ENCODE peak calls at places on chromosomes 16 and 17, in eight cellular contexts. One of them, this sample, is unnamed.

GRCh38 chr16:27313422-27314160 is at the start of gene IL4R:
- DNase-seq in HCT116: peak
- DNase-seq in stomach: peak
- DNase-seq in right lobe of liver: peak
- DNase-seq in adrenal gland: peak
- DNase-seq in thyroid gland: peak
- DNase-seq in IMR-90: peak
- DNase-seq in gastrocnemius medialis: peak
- DNase-seq in this sample: peak

GRCh38 chr16:23683487-23683886 is 4.8 kb downstream of the PLK1 start:
- DNase-seq in gastrocnemius medialis: no peak
- DNase-seq in IMR-90: no peak
- DNase-seq in adrenal gland: no peak
- DNase-seq in right lobe of liver: no peak
- DNase-seq in stomach: no peak
- DNase-seq in HCT116: no peak
- DNase-seq in thyroid gland: no peak
- DNase-seq in this sample: no peak

GRCh38 chr16:71894229-71894920 is 956 bp upstream of the IST1 start:
- DNase-seq in right lobe of liver: peak
- DNase-seq in gastrocnemius medialis: peak
- DNase-seq in IMR-90: peak
- DNase-seq in adrenal gland: peak
- DNase-seq in HCT116: peak
- DNase-seq in stomach: peak
- DNase-seq in thyroid gland: peak
- DNase-seq in this sample: peak

GRCh38 chr17:17342242-17342945 is 39.2 kb downstream of the NT5M start:
- DNase-seq in HCT116: no peak
- DNase-seq in thyroid gland: no peak
- DNase-seq in IMR-90: no peak
- DNase-seq in adrenal gland: no peak
- DNase-seq in stomach: peak
- DNase-seq in right lobe of liver: peak
- DNase-seq in gastrocnemius medialis: no peak
- DNase-seq in this sample: no peak

GRCh38 chr16:23857256-23857891 is 21.6 kb downstream of the PRKCB start:
- DNase-seq in IMR-90: no peak
- DNase-seq in adrenal gland: no peak
- DNase-seq in stomach: no peak
- DNase-seq in gastrocnemius medialis: no peak
- DNase-seq in HCT116: no peak
- DNase-seq in right lobe of liver: no peak
- DNase-seq in thyroid gland: no peak
- DNase-seq in this sample: no peak

GRCh38 chr17:68592004-68592403 is 9.2 kb downstream of the FAM20A start:
- DNase-seq in thyroid gland: no peak
- DNase-seq in stomach: no peak
- DNase-seq in HCT116: no peak
- DNase-seq in adrenal gland: no peak
- DNase-seq in right lobe of liver: no peak
- DNase-seq in IMR-90: no peak
- DNase-seq in gastrocnemius medialis: no peak
- DNase-seq in this sample: no peak

GRCh38 chr17:2563061-2563460 is 30.4 kb upstream of the PAFAH1B1 start:
- DNase-seq in HCT116: no peak
- DNase-seq in adrenal gland: no peak
- DNase-seq in IMR-90: no peak
- DNase-seq in stomach: no peak
- DNase-seq in gastrocnemius medialis: no peak
- DNase-seq in right lobe of liver: no peak
- DNase-seq in thyroid gland: no peak
- DNase-seq in this sample: no peak

GRCh38 chr17:54968954-54969400 is 412 bp downstream of the STXBP4 start:
- DNase-seq in IMR-90: peak
- DNase-seq in adrenal gland: peak
- DNase-seq in gastrocnemius medialis: peak
- DNase-seq in right lobe of liver: no peak
- DNase-seq in stomach: no peak
- DNase-seq in HCT116: no peak
- DNase-seq in thyroid gland: no peak
- DNase-seq in this sample: no peak

GRCh38 chr16:84867696-84868095 is 47.9 kb downstream of the CRISPLD2 start:
- DNase-seq in IMR-90: no peak
- DNase-seq in adrenal gland: no peak
- DNase-seq in gastrocnemius medialis: no peak
- DNase-seq in stomach: no peak
- DNase-seq in thyroid gland: no peak
- DNase-seq in HCT116: no peak
- DNase-seq in right lobe of liver: no peak
- DNase-seq in this sample: no peak

GRCh38 chr16:50838885-50839284 is 97.0 kb downstream of the CYLD start:
- DNase-seq in gastrocnemius medialis: no peak
- DNase-seq in stomach: no peak
- DNase-seq in right lobe of liver: no peak
- DNase-seq in thyroid gland: no peak
- DNase-seq in adrenal gland: no peak
- DNase-seq in IMR-90: no peak
- DNase-seq in HCT116: no peak
- DNase-seq in this sample: no peak

GRCh38 chr16:7013990-7014389 is 318.7 kb upstream of the RBFOX1 start:
- DNase-seq in HCT116: no peak
- DNase-seq in right lobe of liver: no peak
- DNase-seq in IMR-90: peak
- DNase-seq in thyroid gland: no peak
- DNase-seq in adrenal gland: no peak
- DNase-seq in stomach: no peak
- DNase-seq in gastrocnemius medialis: no peak
- DNase-seq in this sample: no peak

GRCh38 chr17:59361916-59362810 is 30.7 kb downstream of the YPEL2 start:
- DNase-seq in IMR-90: peak
- DNase-seq in HCT116: no peak
- DNase-seq in gastrocnemius medialis: no peak
- DNase-seq in thyroid gland: no peak
- DNase-seq in adrenal gland: peak
- DNase-seq in right lobe of liver: no peak
- DNase-seq in stomach: no peak
- DNase-seq in this sample: no peak

GRCh38 chr17:63203652-63204051 is 237.6 kb downstream of the TANC2 start:
- DNase-seq in stomach: no peak
- DNase-seq in HCT116: no peak
- DNase-seq in adrenal gland: no peak
- DNase-seq in thyroid gland: no peak
- DNase-seq in IMR-90: no peak
- DNase-seq in right lobe of liver: no peak
- DNase-seq in gastrocnemius medialis: no peak
- DNase-seq in this sample: no peak

GRCh38 chr17:30950669-30951399 is 20.0 kb upstream of the RNF135 start:
- DNase-seq in right lobe of liver: peak
- DNase-seq in adrenal gland: peak
- DNase-seq in IMR-90: peak
- DNase-seq in stomach: peak
- DNase-seq in HCT116: no peak
- DNase-seq in thyroid gland: peak
- DNase-seq in gastrocnemius medialis: peak
- DNase-seq in this sample: peak

GRCh38 chr16:57273359-57273758 is 11.1 kb downstream of the PLLP start:
- DNase-seq in HCT116: no peak
- DNase-seq in gastrocnemius medialis: no peak
- DNase-seq in thyroid gland: no peak
- DNase-seq in adrenal gland: no peak
- DNase-seq in IMR-90: no peak
- DNase-seq in right lobe of liver: no peak
- DNase-seq in stomach: no peak
- DNase-seq in this sample: no peak

GRCh38 chr16:49503242-49504022 is 129.8 kb downstream of the C16orf78 start:
- DNase-seq in adrenal gland: no peak
- DNase-seq in thyroid gland: no peak
- DNase-seq in stomach: no peak
- DNase-seq in IMR-90: no peak
- DNase-seq in HCT116: no peak
- DNase-seq in gastrocnemius medialis: no peak
- DNase-seq in right lobe of liver: no peak
- DNase-seq in this sample: no peak

GRCh38 chr16:24208710-24209109 is 47.4 kb upstream of the CACNG3 start:
- DNase-seq in adrenal gland: no peak
- DNase-seq in IMR-90: no peak
- DNase-seq in HCT116: no peak
- DNase-seq in gastrocnemius medialis: no peak
- DNase-seq in thyroid gland: no peak
- DNase-seq in right lobe of liver: no peak
- DNase-seq in stomach: no peak
- DNase-seq in this sample: no peak

GRCh38 chr17:45342306-45342705 is 25.5 kb upstream of the MAP3K14 start:
- DNase-seq in HCT116: no peak
- DNase-seq in IMR-90: no peak
- DNase-seq in right lobe of liver: no peak
- DNase-seq in stomach: no peak
- DNase-seq in gastrocnemius medialis: peak
- DNase-seq in thyroid gland: no peak
- DNase-seq in adrenal gland: no peak
- DNase-seq in this sample: no peak
- H3K27ac ChIP-seq in HCT116: peak
- H3K27ac ChIP-seq in IMR-90: peak
- H3K27ac ChIP-seq in right lobe of liver: no peak
- H3K27ac ChIP-seq in stomach: peak
- H3K27ac ChIP-seq in gastrocnemius medialis: no peak
- H3K27ac ChIP-seq in thyroid gland: no peak
- H3K27ac ChIP-seq in adrenal gland: no peak
- H3K27ac ChIP-seq in this sample: peak

GRCh38 chr17:49216953-49217650 is 6.6 kb downstream of the ABI3 start:
- DNase-seq in adrenal gland: peak
- DNase-seq in gastrocnemius medialis: peak
- DNase-seq in HCT116: no peak
- DNase-seq in thyroid gland: peak
- DNase-seq in IMR-90: no peak
- DNase-seq in stomach: peak
- DNase-seq in right lobe of liver: peak
- DNase-seq in this sample: peak

GRCh38 chr17:49219987-49220386 is 9.5 kb downstream of the ABI3 start:
- DNase-seq in right lobe of liver: no peak
- DNase-seq in thyroid gland: no peak
- DNase-seq in stomach: no peak
- DNase-seq in IMR-90: no peak
- DNase-seq in adrenal gland: no peak
- DNase-seq in gastrocnemius medialis: no peak
- DNase-seq in HCT116: no peak
- DNase-seq in this sample: no peak

GRCh38 chr17:49216482-49216881 is 6.0 kb downstream of the ABI3 start:
- DNase-seq in stomach: no peak
- DNase-seq in adrenal gland: no peak
- DNase-seq in gastrocnemius medialis: no peak
- DNase-seq in HCT116: no peak
- DNase-seq in thyroid gland: no peak
- DNase-seq in right lobe of liver: no peak
- DNase-seq in IMR-90: no peak
- DNase-seq in this sample: no peak

GRCh38 chr17:49218941-49219913 is 8.7 kb downstream of the ABI3 start:
- DNase-seq in stomach: peak
- DNase-seq in gastrocnemius medialis: no peak
- DNase-seq in HCT116: no peak
- DNase-seq in adrenal gland: no peak
- DNase-seq in IMR-90: no peak
- DNase-seq in right lobe of liver: peak
- DNase-seq in thyroid gland: no peak
- DNase-seq in this sample: no peak

DNA sequence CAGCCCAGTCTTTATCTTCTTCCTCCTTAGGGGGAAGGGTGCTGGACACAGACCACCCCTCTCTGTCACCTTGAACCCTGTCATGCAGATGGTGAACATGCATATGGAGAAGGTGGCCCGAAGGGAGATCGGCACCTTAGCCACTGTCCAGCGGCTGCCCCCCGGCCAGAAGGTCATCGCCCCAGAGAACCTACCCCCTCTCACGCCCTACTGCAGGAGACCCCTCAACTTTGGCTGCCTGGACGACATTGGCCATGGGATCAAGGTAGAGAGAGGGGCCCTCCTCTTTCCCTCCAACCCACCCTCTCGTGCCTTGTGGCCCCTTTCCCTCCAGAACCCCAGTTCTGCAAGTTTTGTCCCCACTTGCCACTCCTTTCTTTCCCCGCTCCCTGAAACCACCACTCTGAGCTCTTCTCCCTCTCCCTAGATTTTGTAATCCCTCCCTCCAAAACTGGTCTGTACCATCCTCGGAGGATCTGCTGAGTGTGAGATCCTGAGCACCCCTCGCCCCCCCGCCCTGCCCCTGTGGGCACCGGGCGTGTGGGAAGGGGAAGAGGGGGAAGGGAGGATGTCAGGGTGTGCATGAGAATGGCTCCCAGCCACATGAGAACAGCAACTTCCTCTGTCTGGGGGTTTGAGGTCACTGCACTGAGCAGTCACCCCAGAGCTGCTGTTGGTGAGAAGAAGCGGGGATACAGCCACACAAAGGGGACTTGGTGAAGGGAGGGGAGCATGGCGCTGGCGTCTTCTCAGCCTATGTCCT is 7.3 kb downstream of the ABI3 start:
- DNase-seq in HCT116: no peak
- DNase-seq in IMR-90: no peak
- DNase-seq in gastrocnemius medialis: peak
- DNase-seq in adrenal gland: peak
- DNase-seq in right lobe of liver: peak
- DNase-seq in thyroid gland: peak
- DNase-seq in stomach: peak
- DNase-seq in this sample: no peak
- TF ChIP-seq POLR2A in HCT116: no peak
- TF ChIP-seq POLR2A in IMR-90: no peak
- TF ChIP-seq POLR2A in gastrocnemius medialis: no peak
- TF ChIP-seq POLR2A in adrenal gland: no peak
- TF ChIP-seq POLR2A in right lobe of liver: no peak
- TF ChIP-seq POLR2A in thyroid gland: no peak
- TF ChIP-seq POLR2A in stomach: no peak
- TF ChIP-seq POLR2A in this sample: no peak

DNA sequence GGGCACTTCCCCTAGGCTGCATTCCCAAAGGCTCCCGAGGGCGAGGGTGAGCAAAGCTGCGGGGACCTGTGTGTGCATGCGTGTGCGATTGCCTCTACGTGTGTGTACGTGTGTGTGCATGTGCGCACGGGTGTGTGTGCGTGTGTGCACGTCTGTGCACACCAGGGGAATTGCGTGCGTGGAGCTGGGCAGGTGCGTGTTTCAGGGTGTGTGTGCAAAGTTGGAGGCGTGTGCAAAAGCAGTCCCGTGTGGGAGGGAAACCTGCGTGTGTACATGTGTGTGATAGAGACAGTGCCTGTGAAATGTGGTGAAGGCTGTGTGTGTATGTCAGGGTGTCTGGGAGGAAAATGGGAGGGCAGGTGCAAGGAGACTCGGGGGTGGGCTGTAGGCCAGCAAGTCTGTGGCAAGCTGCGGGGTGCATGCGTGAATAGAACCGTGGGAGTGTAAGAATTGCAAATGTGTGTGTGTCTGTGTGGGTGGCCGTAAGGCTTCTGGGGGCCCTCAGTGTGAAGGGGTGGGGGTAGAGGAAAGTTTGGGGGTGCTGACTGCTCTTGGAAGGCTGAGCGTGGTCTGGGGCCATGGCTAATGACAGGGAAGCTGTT is 481 bp downstream of the SEC14L5 start:
- DNase-seq in stomach: no peak
- DNase-seq in HCT116: no peak
- DNase-seq in gastrocnemius medialis: no peak
- DNase-seq in adrenal gland: no peak
- DNase-seq in thyroid gland: no peak
- DNase-seq in right lobe of liver: no peak
- DNase-seq in IMR-90: no peak
- DNase-seq in this sample: no peak
- H3K4me3 ChIP-seq in stomach: peak
- H3K4me3 ChIP-seq in HCT116: peak
- H3K4me3 ChIP-seq in gastrocnemius medialis: peak
- H3K4me3 ChIP-seq in adrenal gland: no peak
- H3K4me3 ChIP-seq in thyroid gland: no peak
- H3K4me3 ChIP-seq in right lobe of liver: peak
- H3K4me3 ChIP-seq in IMR-90: peak
- H3K4me3 ChIP-seq in this sample: peak

GRCh38 chr17:66387391-66387981 is 85.1 kb downstream of the PRKCA start:
- DNase-seq in HCT116: no peak
- DNase-seq in thyroid gland: no peak
- DNase-seq in gastrocnemius medialis: no peak
- DNase-seq in stomach: no peak
- DNase-seq in right lobe of liver: no peak
- DNase-seq in adrenal gland: no peak
- DNase-seq in IMR-90: no peak
- DNase-seq in this sample: no peak
- H3K27ac ChIP-seq in HCT116: no peak
- H3K27ac ChIP-seq in thyroid gland: no peak
- H3K27ac ChIP-seq in gastrocnemius medialis: no peak
- H3K27ac ChIP-seq in stomach: peak
- H3K27ac ChIP-seq in right lobe of liver: no peak
- H3K27ac ChIP-seq in adrenal gland: no peak
- H3K27ac ChIP-seq in IMR-90: no peak
- H3K27ac ChIP-seq in this sample: no peak